ENCODE peak calls at places on chromosome 15, in six cellular contexts. T is heart left ventricle, N is esophagus squamous epithelium, E is mesendoderm, H is spleen, K is left lung. Y is an unnamed sample. For H3K4me1, the result is how much of the 10 kb centered on the place peaks cover.

GRCh38 chr15:86629409-86629808 is 549.7 kb downstream of the AGBL1 start:
- DNase-seq in T (no peak), N (no peak), E (no peak), H (no peak), K (no peak), Y (no peak)

GRCh38 chr15:41934843-41935242 is 37.5 kb downstream of the EHD4 start:
- DNase-seq in T (no peak), N (no peak), E (peak), H (peak), K (no peak), Y (no peak)

GRCh38 chr15:95247068-95247984 is 1016.0 kb downstream of the MCTP2 start:
- DNase-seq in T (no peak), N (no peak), E (no peak), H (no peak), K (no peak), Y (no peak)

GRCh38 chr15:52256930-52257733 is 38.5 kb downstream of the MYO5C start:
- DNase-seq in T (no peak), N (no peak), E (peak), H (no peak), K (no peak), Y (no peak)

GRCh38 chr15:99296386-99296785 is 45.1 kb downstream of the LRRC28 start:
- DNase-seq in T (no peak), N (no peak), E (no peak), H (no peak), K (no peak), Y (no peak)

GRCh38 chr15:89803941-89804800 is 10.5 kb downstream of the ANPEP start:
- DNase-seq in T (no peak), N (no peak), E (no peak), H (peak), K (no peak), Y (peak)

GRCh38 chr15:43776718-43777292 is at the start of gene ELL3:
- DNase-seq in T (peak), N (no peak), E (peak), H (peak), K (peak), Y (peak)

GRCh38 chr15:91855684-91856553 is 2.4 kb downstream of the SLCO3A1 start:
- DNase-seq in T (no peak), N (no peak), E (peak), H (no peak), K (peak), Y (no peak)

GRCh38 chr15:90603893-90604292 is 74.2 kb downstream of the CRTC3 start:
- DNase-seq in T (peak), N (no peak), E (no peak), H (peak), K (peak), Y (no peak)

GRCh38 chr15:31498329-31498728 is 171.7 kb downstream of the KLF13 start:
- DNase-seq in T (no peak), N (no peak), E (no peak), H (no peak), K (no peak), Y (no peak)

GRCh38 chr15:67163180-67163579 is 91.3 kb downstream of the AAGAB start:
- DNase-seq in T (no peak), N (no peak), E (no peak), H (no peak), K (no peak), Y (peak)
- H3K4me1 ChIP-seq in T (half or more), N (under half), E (under half), H (under half), K (under half), Y (under half)

GRCh38 chr15:101133751-101134261 is 118.0 kb downstream of the CHSY1 start:
- DNase-seq in T (no peak), N (no peak), E (peak), H (peak), K (no peak), Y (peak)
- H3K4me1 ChIP-seq in T (under half), N (under half), E (under half), H (under half), K (under half), Y (under half)

GRCh38 chr15:22951031-22951380 is 29.2 kb downstream of the CYFIP1 start:
- DNase-seq in T (no peak), N (no peak), E (no peak), H (no peak), K (no peak), Y (no peak)
- H3K4me1 ChIP-seq in T (half or more), N (under half), E (under half), H (under half), K (half or more), Y (under half)

GRCh38 chr15:93063796-93064690 is 25.0 kb downstream of the RGMA start:
- DNase-seq in T (no peak), N (no peak), E (no peak), H (peak), K (no peak), Y (no peak)
- H3K4me1 ChIP-seq in T (half or more), N (half or more), E (under half), H (under half), K (under half), Y (under half)

GRCh38 chr15:67070892-67071664 is 5.7 kb downstream of the SMAD3 start:
- DNase-seq in T (no peak), N (no peak), E (peak), H (no peak), K (no peak), Y (no peak)
- H3K4me1 ChIP-seq in T (half or more), N (under half), E (under half), H (half or more), K (half or more), Y (under half)

GRCh38 chr15:100332721-100333120 is 9.1 kb downstream of the ADAMTS17 start:
- DNase-seq in T (no peak), N (no peak), E (no peak), H (no peak), K (no peak), Y (no peak)

GRCh38 chr15:100334456-100334855 is 7.3 kb downstream of the ADAMTS17 start:
- DNase-seq in T (no peak), N (no peak), E (no peak), H (no peak), K (no peak), Y (peak)

GRCh38 chr15:100332231-100332630 is 9.5 kb downstream of the ADAMTS17 start:
- DNase-seq in T (no peak), N (no peak), E (no peak), H (no peak), K (no peak), Y (no peak)

GRCh38 chr15:100334015-100334414 is 7.8 kb downstream of the ADAMTS17 start:
- DNase-seq in T (no peak), N (no peak), E (peak), H (no peak), K (no peak), Y (no peak)

GRCh38 chr15:100333236-100333635 is 8.5 kb downstream of the ADAMTS17 start:
- DNase-seq in T (no peak), N (no peak), E (no peak), H (no peak), K (no peak), Y (no peak)
- H3K4me1 ChIP-seq in T (under half), N (under half), E (under half), H (under half), K (under half), Y (under half)

GRCh38 chr15:78064544-78064943 is 13.0 kb downstream of the TBC1D2B start:
- DNase-seq in T (no peak), N (no peak), E (no peak), H (no peak), K (no peak), Y (no peak)
- H3K4me1 ChIP-seq in T (half or more), N (half or more), E (under half), H (half or more), K (half or more), Y (under half)

Y was measured in kidney.